ENCODE peak calls at places on chromosomes 12 and 14, in four cellular contexts. X, Z, D and M are unnamed samples. For H3K4me1, the result is how much of the 10 kb centered on the place peaks cover.

GRCh38 chr12:33223956-33224355 is 215.7 kb downstream of the SYT10 start:
- DNase-seq in X (no peak), Z (no peak), D (no peak), M (no peak)

GRCh38 chr14:103679351-103679750 is 35.9 kb downstream of the XRCC3 start:
- DNase-seq in X (peak), Z (no peak), D (no peak), M (peak)

GRCh38 chr14:58738189-58738836 is 100.6 kb downstream of the DACT1 start:
- DNase-seq in X (no peak), Z (no peak), D (no peak), M (no peak)

GRCh38 chr14:72688990-72689677 is 204.8 kb downstream of the DPF3 start:
- DNase-seq in X (no peak), Z (no peak), D (no peak), M (no peak)

GRCh38 chr12:63149884-63150254 is 1.1 kb downstream of the AVPR1A start:
- DNase-seq in X (no peak), Z (no peak), D (no peak), M (no peak)

GRCh38 chr14:89911018-89911919 is 43.3 kb downstream of the EFCAB11 start:
- DNase-seq in X (peak), Z (peak), D (no peak), M (no peak)

GRCh38 chr12:72053604-72054003 is 115.0 kb downstream of the TPH2 start:
- DNase-seq in X (no peak), Z (no peak), D (no peak), M (no peak)

GRCh38 chr12:93468008-93468371 is 676 bp downstream of the MRPL42 start:
- DNase-seq in X (no peak), Z (no peak), D (no peak), M (no peak)

GRCh38 chr12:55743131-55743921 is 404 bp downstream of the GDF11 start:
- DNase-seq in X (no peak), Z (no peak), D (no peak), M (peak)

DNA sequence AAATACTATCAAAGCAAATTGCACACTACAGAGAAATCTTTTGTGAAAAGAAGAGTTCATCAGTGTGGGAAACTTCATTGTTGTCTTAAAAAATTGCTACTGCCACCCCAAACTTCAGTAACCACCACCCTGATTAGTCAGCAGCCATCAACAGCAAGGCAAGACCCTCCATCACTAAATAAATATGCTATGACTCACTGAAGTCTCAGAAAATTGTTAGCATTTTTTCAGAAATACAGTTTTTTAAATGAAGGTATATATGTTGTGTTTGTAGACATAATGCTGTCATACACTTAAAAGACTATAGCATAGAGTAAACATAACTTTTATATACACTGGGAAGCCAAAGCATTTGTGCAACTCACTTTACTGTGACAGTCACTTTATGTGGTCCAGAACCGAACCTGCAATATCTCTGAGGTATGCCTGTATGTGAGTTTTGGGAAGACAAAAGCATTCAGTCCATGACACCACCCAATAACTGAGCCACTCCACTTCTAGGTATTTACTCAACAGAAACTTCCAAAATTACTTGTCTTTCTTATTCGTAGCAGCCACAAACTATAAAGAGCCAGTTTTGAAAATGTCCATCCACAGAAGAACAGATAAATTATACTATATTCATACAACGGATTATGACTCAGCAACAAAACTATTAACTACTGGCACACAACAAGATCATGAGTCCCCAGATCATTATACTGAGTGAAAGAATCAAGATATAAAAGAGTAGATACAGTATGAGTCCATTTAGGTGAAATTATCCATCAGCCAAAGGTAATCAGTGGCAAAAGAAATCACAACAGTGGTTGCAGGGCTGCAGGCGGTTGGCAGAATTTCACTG is 649.6 kb downstream of the BCL11B start:
- DNase-seq in X (no peak), Z (no peak), D (no peak), M (no peak)
- H3K4me1 ChIP-seq in X (under half), Z (under half), D (under half), M (under half)

DNA sequence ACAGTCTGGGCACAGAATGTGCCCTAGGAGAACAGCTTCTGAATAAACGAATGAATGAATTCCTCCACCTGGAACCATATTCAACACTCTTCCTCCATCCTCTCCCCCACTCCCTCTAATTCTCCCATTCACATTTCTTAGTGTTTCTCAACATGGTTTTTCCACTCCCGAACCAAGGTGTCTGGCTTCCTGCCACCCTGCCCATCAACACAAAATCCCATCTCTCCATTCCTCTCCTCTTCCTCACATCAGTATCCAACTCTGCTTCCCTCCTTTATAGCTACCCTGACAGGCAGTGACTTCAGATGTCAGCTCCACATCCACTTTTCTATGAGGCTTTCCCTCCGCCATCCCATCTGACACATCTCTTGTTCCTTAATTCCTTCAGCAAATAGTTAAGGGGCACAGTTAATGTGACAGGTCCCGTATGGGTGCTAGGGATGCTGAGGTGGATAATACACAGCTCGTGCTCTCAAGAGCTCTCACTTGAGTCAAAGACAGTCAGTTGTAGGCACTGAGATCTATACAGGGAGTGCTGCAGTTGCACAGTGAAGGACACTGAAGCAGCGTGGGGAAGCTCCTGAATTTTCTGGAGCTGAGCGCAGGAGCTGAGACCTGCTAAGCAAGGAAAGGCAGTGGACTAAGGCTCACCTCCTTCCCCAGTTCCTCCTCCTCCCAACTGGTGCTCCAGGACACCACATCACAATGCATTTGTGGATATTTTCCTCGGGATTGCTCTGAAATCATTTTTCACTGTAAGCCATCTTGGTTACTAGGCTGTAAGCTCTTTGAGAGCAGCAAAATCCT is 2.7 kb downstream of the TNFRSF1A start:
- DNase-seq in X (no peak), Z (no peak), D (no peak), M (no peak)
- H3K4me1 ChIP-seq in X (half or more), Z (under half), D (half or more), M (half or more)

GRCh38 chr12:89069431-89069830 is 282.9 kb downstream of the DUSP6 start:
- DNase-seq in X (no peak), Z (no peak), D (no peak), M (no peak)

GRCh38 chr12:89064151-89064550 is 288.1 kb downstream of the DUSP6 start:
- DNase-seq in X (no peak), Z (no peak), D (no peak), M (no peak)

GRCh38 chr12:89064780-89065179 is 287.5 kb downstream of the DUSP6 start:
- DNase-seq in X (no peak), Z (no peak), D (no peak), M (no peak)

GRCh38 chr12:89070603-89071002 is 281.7 kb downstream of the DUSP6 start:
- DNase-seq in X (no peak), Z (no peak), D (no peak), M (no peak)

DNA sequence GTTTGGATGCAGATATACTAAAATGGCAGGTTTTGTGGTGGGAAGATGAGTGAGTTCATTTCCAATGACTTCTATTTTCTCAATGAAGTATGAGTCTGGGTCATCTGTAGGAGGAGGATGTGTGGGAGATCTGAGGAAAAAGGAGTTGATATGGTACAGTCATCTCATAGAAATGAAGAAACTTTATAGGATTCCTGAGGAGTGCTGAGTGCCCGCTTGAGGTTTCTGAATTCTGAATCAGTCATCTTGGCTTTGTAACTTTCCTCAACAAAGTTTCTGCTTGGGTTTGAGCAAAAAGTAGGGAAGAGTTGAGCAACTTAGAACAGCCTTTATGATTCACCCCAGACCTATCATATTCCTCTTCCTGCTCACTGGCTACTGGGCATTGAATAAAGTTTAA is 284.9 kb downstream of the DUSP6 start:
- DNase-seq in X (no peak), Z (no peak), D (no peak), M (no peak)
- H3K4me1 ChIP-seq in X (under half), Z (under half), D (under half), M (under half)

GRCh38 chr14:68630611-68631013 is 162.3 kb downstream of the ZFP36L1 start:
- DNase-seq in X (no peak), Z (no peak), D (no peak), M (no peak)
- H3K4me1 ChIP-seq in X (under half), Z (under half), D (under half), M (under half)

GRCh38 chr12:108837239-108837638 is 20.1 kb downstream of the SSH1 start:
- DNase-seq in X (no peak), Z (no peak), D (no peak), M (no peak)
- H3K4me1 ChIP-seq in X (half or more), Z (under half), D (half or more), M (under half)

DNA sequence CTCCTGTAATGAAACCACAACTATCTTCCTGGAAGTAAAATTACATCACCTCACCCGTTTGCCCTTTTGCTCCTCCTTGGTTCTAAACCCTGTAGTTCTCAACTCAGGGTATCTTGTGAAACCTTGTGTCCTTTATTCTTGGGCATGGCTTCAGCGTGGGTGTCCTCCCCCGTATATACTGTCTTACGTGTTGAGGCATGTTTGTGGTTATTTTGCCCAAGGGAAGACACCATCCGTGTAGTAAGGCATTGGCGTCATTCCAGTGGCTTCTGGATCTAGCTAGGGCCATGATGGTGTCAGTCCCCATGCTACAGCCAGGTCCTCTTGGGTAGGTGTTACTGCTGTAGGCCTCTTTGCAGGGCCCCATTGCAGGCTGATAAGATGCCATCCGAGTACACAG is 115.4 kb downstream of the ZFP36L1 start:
- DNase-seq in X (no peak), Z (no peak), D (no peak), M (no peak)
- H3K4me1 ChIP-seq in X (under half), Z (under half), D (under half), M (under half)

DNA sequence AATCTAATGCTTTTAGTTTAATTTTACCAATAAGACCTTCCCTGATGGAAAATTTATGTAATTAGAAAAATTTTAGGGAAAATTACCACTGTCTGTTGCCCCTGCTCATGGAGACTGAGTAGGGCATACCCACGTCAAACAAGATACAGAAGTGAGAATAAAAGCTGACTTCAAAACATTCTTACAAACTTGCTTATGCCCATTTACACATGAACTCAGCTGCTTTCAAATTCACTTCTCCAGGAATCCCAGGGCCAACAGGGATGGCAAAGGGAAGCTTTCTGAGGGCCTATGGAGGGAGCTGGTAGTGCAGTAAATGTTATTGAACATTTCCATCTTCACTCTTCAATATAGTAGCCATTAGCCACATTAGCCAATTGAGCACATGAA is 4.8 kb upstream of the NINJ2 start:
- DNase-seq in X (no peak), Z (no peak), D (no peak), M (no peak)
- H3K4me1 ChIP-seq in X (under half), Z (under half), D (under half), M (under half)

DNA sequence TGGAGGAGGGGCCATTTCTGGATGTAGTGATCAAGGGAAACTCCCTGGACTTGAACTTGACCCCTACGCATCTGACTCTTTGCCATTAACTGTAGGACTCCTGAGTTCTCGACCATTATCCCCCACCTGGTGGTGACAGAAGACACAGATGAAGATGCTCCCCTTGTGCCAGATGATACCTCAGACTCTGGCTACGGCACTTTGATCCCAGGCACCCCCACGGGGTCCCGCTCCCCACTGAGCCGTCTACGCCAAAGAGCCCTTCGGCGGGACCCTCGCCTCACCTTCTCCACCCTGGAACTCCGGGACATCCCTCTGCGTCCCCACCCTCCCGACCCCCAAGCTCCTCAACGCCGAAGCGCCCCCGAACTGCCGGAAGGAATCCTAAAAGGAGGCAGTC is 14.7 kb downstream of the TNFRSF1A start:
- DNase-seq in X (no peak), Z (no peak), D (no peak), M (no peak)
- H3K4me1 ChIP-seq in X (half or more), Z (under half), D (half or more), M (under half)